ENCODE peak calls at places on chromosomes 11 and 22, in eight cellular contexts. V is coronary artery, D is AG10803, E is spleen, M is fibroblast of pulmonary artery, S is astrocyte of the spinal cord, T is transverse colon, Q is NB4. U is an unnamed sample.

GRCh38 chr11:111360150-111361043 is 18.7 kb downstream of the POU2AF1 start:
- DNase-seq in V (no peak), D (no peak), E (no peak), M (no peak), S (no peak), T (peak; percentile 81), Q (no peak), U (no peak)

GRCh38 chr11:118200901-118201680 is 23.7 kb downstream of the JAML start:
- DNase-seq in V (no peak), D (no peak), E (no peak), M (no peak), S (no peak), T (no peak), Q (no peak), U (no peak)

GRCh38 chr11:28123151-28123571 is 15.0 kb downstream of the METTL15 start:
- DNase-seq in V (no peak), D (peak; percentile 28), E (no peak), M (peak; percentile 41), S (peak; percentile 88), T (no peak), Q (peak; percentile 16), U (peak; percentile 69)

GRCh38 chr22:38218661-38219331 is 17.0 kb downstream of the MAFF start:
- DNase-seq in V (peak; percentile 92), D (peak; percentile 93), E (no peak), M (peak; percentile 96), S (peak; percentile 94), T (peak; percentile 89), Q (no peak), U (peak; percentile 83)

GRCh38 chr22:33848251-33848650 is 72.0 kb downstream of the LARGE1 start:
- DNase-seq in V (no peak), D (no peak), E (no peak), M (no peak), S (no peak), T (no peak), Q (peak; percentile 22), U (peak; percentile 68)

GRCh38 chr11:33598426-33599069 is 102.1 kb downstream of the C11orf91 start:
- DNase-seq in V (no peak), D (no peak), E (no peak), M (no peak), S (no peak), T (no peak), Q (no peak), U (no peak)

GRCh38 chr11:61871158-61871597 is 20.2 kb downstream of the FADS3 start:
- DNase-seq in V (peak; percentile 89), D (peak; percentile 78), E (peak; percentile 92), M (peak; percentile 82), S (peak; percentile 74), T (peak; percentile 65), Q (peak; percentile 82), U (peak; percentile 71)

GRCh38 chr11:73784080-73784634 is 3.5 kb upstream of the MRPL48 start:
- DNase-seq in V (no peak), D (peak; percentile 68), E (no peak), M (no peak), S (no peak), T (no peak), Q (no peak), U (peak; percentile 73)

GRCh38 chr11:69297926-69298777 is 4.2 kb downstream of the MYEOV start:
- DNase-seq in V (no peak), D (peak; percentile 83), E (peak; percentile 93), M (peak; percentile 73), S (peak; percentile 81), T (peak; percentile 85), Q (peak; percentile 91), U (peak; percentile 88)

GRCh38 chr22:49951001-49951677 is 9.4 kb upstream of the PIM3 start:
- DNase-seq in V (no peak), D (no peak), E (no peak), M (no peak), S (peak; percentile 91), T (peak; percentile 92), Q (no peak), U (no peak)

GRCh38 chr11:107705027-107705426 is 6.8 kb downstream of the SLN start:
- DNase-seq in V (no peak), D (peak; percentile 87), E (no peak), M (peak; percentile 86), S (peak; percentile 90), T (no peak), Q (peak; percentile 7), U (peak; percentile 82)

GRCh38 chr11:10322401-10322800 is 17.5 kb downstream of the ADM start:
- DNase-seq in V (no peak), D (peak; percentile 62), E (no peak), M (peak; percentile 14), S (peak; percentile 30), T (no peak), Q (no peak), U (no peak)

GRCh38 chr11:120386318-120386717 is 50.1 kb downstream of the ARHGEF12 start:
- DNase-seq in V (no peak), D (no peak), E (no peak), M (no peak), S (no peak), T (no peak), Q (no peak), U (no peak)

GRCh38 chr22:46791201-46791731 is 28.8 kb downstream of the TBC1D22A start:
- DNase-seq in V (no peak), D (peak; percentile 52), E (peak; percentile 89), M (peak; percentile 33), S (peak; percentile 72), T (peak; percentile 53), Q (peak; percentile 91), U (peak; percentile 72)

GRCh38 chr11:215581-216037 is 8.1 kb downstream of the RIC8A start:
- DNase-seq in V (no peak), D (no peak), E (no peak), M (no peak), S (no peak), T (no peak), Q (no peak), U (no peak)

GRCh38 chr11:9687736-9688494 is 24.0 kb downstream of the SWAP70 start:
- DNase-seq in V (no peak), D (peak; percentile 37), E (no peak), M (peak; percentile 76), S (peak; percentile 34), T (no peak), Q (peak; percentile 35), U (peak; percentile 45)

GRCh38 chr11:63765688-63766241 is 2.8 kb downstream of the ZFTA start:
- DNase-seq in V (no peak), D (no peak), E (no peak), M (no peak), S (no peak), T (peak; percentile 16), Q (no peak), U (no peak)

DNA sequence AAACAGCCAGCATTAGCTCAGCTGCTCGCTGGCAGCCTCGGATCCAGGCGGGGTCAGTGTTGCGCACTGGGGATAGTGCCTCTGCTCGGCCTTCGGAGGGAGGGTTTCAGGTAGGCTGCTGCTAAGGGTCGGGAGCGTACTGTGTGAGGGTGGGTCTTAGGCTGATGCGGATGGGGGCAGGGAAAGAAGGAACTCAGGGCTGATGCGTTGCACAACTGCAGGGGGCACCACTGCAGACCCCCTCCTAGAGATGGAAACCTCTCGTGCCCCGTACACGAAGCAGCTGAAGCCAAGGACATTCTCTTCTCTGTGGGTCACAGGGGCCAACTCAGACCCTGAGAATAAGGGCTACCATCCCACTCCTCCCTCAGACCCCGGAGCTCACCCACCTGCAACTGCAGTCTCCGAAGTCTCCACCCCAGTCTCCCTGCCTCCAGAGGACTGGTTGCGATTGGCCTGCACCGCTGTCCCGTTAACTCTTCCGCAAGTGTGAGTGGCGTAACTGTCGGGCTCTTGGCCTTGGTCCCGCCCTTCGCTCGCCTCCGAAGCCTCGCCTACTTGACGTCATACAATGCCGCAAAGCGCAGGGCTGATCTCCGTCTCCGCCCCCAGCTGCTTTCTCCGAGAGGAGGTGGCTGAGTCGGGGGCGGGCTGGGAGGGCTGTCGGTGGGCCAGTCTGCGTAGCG is at the start of gene KBTBD3:
- DNase-seq in V (peak; percentile 99), D (peak; percentile 99), E (peak; percentile 100), M (peak; percentile 100), S (peak; percentile 100), T (peak; percentile 99), Q (peak; percentile 99), U (peak; percentile 100)
- TF ChIP-seq CTCF in V (no peak), D (peak; percentile 50), E (peak; percentile 43), M (peak; percentile 47), S (peak; percentile 55), T (peak; percentile 26), Q (no peak), U (peak; percentile 44)

GRCh38 chr11:104120493-104121200 is 43.3 kb downstream of the PDGFD start:
- DNase-seq in V (no peak), D (no peak), E (no peak), M (no peak), S (no peak), T (no peak), Q (no peak), U (no peak)
- TF ChIP-seq CTCF in V (no peak), D (no peak), E (no peak), M (no peak), S (no peak), T (no peak), Q (no peak), U (no peak)

DNA sequence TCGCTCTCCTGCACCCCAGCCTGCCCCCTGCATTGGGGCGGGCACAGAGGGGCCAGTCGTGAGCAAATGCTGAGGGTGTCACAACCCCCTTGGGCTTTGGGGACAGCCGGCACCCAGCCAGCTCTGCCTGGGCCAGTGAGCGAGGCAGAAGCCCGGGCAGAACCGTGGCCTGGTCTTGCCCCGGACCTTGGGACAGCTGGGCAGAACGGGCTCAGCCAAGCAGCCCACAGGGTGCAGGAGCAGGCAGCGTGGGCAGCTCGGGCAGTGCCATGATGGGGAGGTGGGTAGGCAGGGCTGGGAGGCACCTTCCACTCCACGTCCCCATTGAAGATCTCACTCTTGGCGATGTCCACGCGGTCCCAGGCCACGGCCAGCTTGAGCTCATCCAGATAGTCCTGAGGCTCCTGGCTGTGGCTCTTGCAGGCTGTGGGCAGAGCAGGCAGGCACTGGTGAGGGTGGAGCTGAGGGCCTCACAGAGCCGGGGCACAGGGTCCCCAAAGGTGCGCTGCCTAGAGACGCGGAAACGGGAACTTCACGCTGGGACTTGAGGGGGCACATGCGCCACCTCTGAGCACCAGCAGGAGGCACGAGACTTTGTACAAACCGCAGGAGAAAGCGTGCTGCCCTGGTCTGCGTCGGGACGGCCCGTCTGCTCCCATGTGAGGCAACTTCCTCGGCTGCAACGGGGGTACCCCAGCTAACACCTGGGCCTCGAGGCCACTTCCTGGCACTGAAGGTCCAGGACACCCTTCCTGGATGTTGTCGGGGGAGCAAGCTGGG is 15.2 kb downstream of the TSSC4 start:
- DNase-seq in V (no peak), D (no peak), E (no peak), M (no peak), S (no peak), T (no peak), Q (peak; percentile 34), U (no peak)
- TF ChIP-seq CTCF in V (no peak), D (no peak), E (no peak), M (no peak), S (peak; percentile 2), T (no peak), Q (peak; percentile 20), U (no peak)

GRCh38 chr22:25602924-25603323 is 38.4 kb downstream of the GRK3 start:
- DNase-seq in V (no peak), D (no peak), E (no peak), M (no peak), S (no peak), T (no peak), Q (no peak), U (peak; percentile 8)

DNA sequence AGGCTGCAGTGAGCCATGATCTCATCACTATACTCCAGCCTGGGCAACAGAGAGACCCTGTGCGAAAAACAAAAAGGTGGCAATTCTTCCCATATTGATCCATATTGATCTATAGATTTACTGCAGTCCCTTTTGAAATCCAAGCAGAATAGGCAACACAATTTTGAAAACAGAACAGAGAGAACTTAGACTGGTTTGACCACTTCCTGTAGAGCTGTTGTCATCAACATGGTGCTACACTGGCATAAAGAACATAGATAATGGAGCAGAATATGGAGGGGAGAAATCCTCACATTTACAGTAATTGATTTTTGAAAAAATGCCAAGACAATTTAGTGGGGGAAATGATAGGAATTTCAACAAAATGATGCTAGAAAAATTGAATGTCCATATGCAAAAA is 34.1 kb downstream of the GRK3 start:
- DNase-seq in V (no peak), D (no peak), E (no peak), M (no peak), S (no peak), T (no peak), Q (peak; percentile 7), U (no peak)
- TF ChIP-seq CTCF in V (no peak), D (no peak), E (no peak), M (no peak), S (no peak), T (no peak), Q (no peak), U (no peak)